ENCODE peak calls at places on chromosomes 12 and 14, in eight cellular contexts. One of them, this sample, is unnamed.
A peak's percentile ranks its signal among the peaks of the same experiment; 100 is the strongest.

GRCh38 chr14:92460916-92461579 is 52.5 kb upstream of the RIN3 start:
- DNase-seq in pancreas: no peak
- DNase-seq in astrocyte of the spinal cord: peak; percentile 65
- DNase-seq in A549: no peak
- DNase-seq in thoracic aorta: no peak
- DNase-seq in astrocyte of the cerebellum: peak; percentile 23
- DNase-seq in suprapubic skin: no peak
- DNase-seq in AG09309: peak; percentile 47
- DNase-seq in this sample: peak; percentile 59

GRCh38 chr12:71591601-71592000 is 72.0 kb downstream of the ZFC3H1 start:
- DNase-seq in pancreas: no peak
- DNase-seq in astrocyte of the spinal cord: no peak
- DNase-seq in A549: no peak
- DNase-seq in thoracic aorta: no peak
- DNase-seq in astrocyte of the cerebellum: no peak
- DNase-seq in suprapubic skin: no peak
- DNase-seq in AG09309: no peak
- DNase-seq in this sample: no peak

GRCh38 chr12:98592825-98593322 is 612 bp upstream of the SLC25A3 start:
- DNase-seq in pancreas: no peak
- DNase-seq in astrocyte of the spinal cord: no peak
- DNase-seq in A549: no peak
- DNase-seq in thoracic aorta: no peak
- DNase-seq in astrocyte of the cerebellum: no peak
- DNase-seq in suprapubic skin: no peak
- DNase-seq in AG09309: no peak
- DNase-seq in this sample: no peak

GRCh38 chr14:105864651-105865265 is 338.4 kb downstream of the TMEM121 start:
- DNase-seq in pancreas: peak; percentile 51
- DNase-seq in astrocyte of the spinal cord: no peak
- DNase-seq in A549: no peak
- DNase-seq in thoracic aorta: no peak
- DNase-seq in astrocyte of the cerebellum: no peak
- DNase-seq in suprapubic skin: peak; percentile 59
- DNase-seq in AG09309: no peak
- DNase-seq in this sample: no peak

GRCh38 chr14:52769889-52770288 is 21.5 kb downstream of the GNPNAT1 start:
- DNase-seq in pancreas: no peak
- DNase-seq in astrocyte of the spinal cord: no peak
- DNase-seq in A549: no peak
- DNase-seq in thoracic aorta: no peak
- DNase-seq in astrocyte of the cerebellum: no peak
- DNase-seq in suprapubic skin: no peak
- DNase-seq in AG09309: no peak
- DNase-seq in this sample: peak; percentile 33

GRCh38 chr12:88520436-88520820 is 59.8 kb downstream of the KITLG start:
- DNase-seq in pancreas: no peak
- DNase-seq in astrocyte of the spinal cord: peak; percentile 10
- DNase-seq in A549: no peak
- DNase-seq in thoracic aorta: no peak
- DNase-seq in astrocyte of the cerebellum: peak; percentile 6
- DNase-seq in suprapubic skin: no peak
- DNase-seq in AG09309: no peak
- DNase-seq in this sample: no peak

GRCh38 chr12:114499338-114499737 is 93.4 kb upstream of the TBX5 start:
- DNase-seq in pancreas: no peak
- DNase-seq in astrocyte of the spinal cord: no peak
- DNase-seq in A549: no peak
- DNase-seq in thoracic aorta: no peak
- DNase-seq in astrocyte of the cerebellum: no peak
- DNase-seq in suprapubic skin: no peak
- DNase-seq in AG09309: no peak
- DNase-seq in this sample: peak; percentile 74

GRCh38 chr12:11228268-11228879 is 41.1 kb downstream of the PRB3 start:
- DNase-seq in pancreas: no peak
- DNase-seq in astrocyte of the spinal cord: peak; percentile 54
- DNase-seq in A549: peak; percentile 57
- DNase-seq in thoracic aorta: no peak
- DNase-seq in astrocyte of the cerebellum: peak; percentile 9
- DNase-seq in suprapubic skin: no peak
- DNase-seq in AG09309: no peak
- DNase-seq in this sample: peak; percentile 31

GRCh38 chr14:32509632-32510187 is 180.6 kb downstream of the AKAP6 start:
- DNase-seq in pancreas: no peak
- DNase-seq in astrocyte of the spinal cord: peak; percentile 99
- DNase-seq in A549: peak; percentile 88
- DNase-seq in thoracic aorta: peak; percentile 54
- DNase-seq in astrocyte of the cerebellum: peak; percentile 95
- DNase-seq in suprapubic skin: peak; percentile 70
- DNase-seq in AG09309: peak; percentile 97
- DNase-seq in this sample: peak; percentile 93

GRCh38 chr12:91817512-91817911 is 328.1 kb downstream of the BTG1 start:
- DNase-seq in pancreas: no peak
- DNase-seq in astrocyte of the spinal cord: peak; percentile 53
- DNase-seq in A549: no peak
- DNase-seq in thoracic aorta: no peak
- DNase-seq in astrocyte of the cerebellum: peak; percentile 42
- DNase-seq in suprapubic skin: no peak
- DNase-seq in AG09309: no peak
- DNase-seq in this sample: no peak

GRCh38 chr14:21525995-21526671 is at the start of gene SALL2:
- DNase-seq in pancreas: peak; percentile 75
- DNase-seq in astrocyte of the spinal cord: peak; percentile 68
- DNase-seq in A549: peak; percentile 31
- DNase-seq in thoracic aorta: peak; percentile 36
- DNase-seq in astrocyte of the cerebellum: peak; percentile 33
- DNase-seq in suprapubic skin: peak; percentile 83
- DNase-seq in AG09309: no peak
- DNase-seq in this sample: peak; percentile 77

GRCh38 chr14:22987291-22987690 is 4.9 kb upstream of the AJUBA start:
- DNase-seq in pancreas: no peak
- DNase-seq in astrocyte of the spinal cord: no peak
- DNase-seq in A549: no peak
- DNase-seq in thoracic aorta: no peak
- DNase-seq in astrocyte of the cerebellum: no peak
- DNase-seq in suprapubic skin: peak; percentile 44
- DNase-seq in AG09309: no peak
- DNase-seq in this sample: no peak

GRCh38 chr14:22995889-22996611 is 13.7 kb upstream of the AJUBA start:
- DNase-seq in pancreas: no peak
- DNase-seq in astrocyte of the spinal cord: no peak
- DNase-seq in A549: no peak
- DNase-seq in thoracic aorta: no peak
- DNase-seq in astrocyte of the cerebellum: no peak
- DNase-seq in suprapubic skin: no peak
- DNase-seq in AG09309: no peak
- DNase-seq in this sample: no peak

GRCh38 chr14:22994762-22995275 is 12.5 kb upstream of the AJUBA start:
- DNase-seq in pancreas: no peak
- DNase-seq in astrocyte of the spinal cord: peak; percentile 53
- DNase-seq in A549: peak; percentile 40
- DNase-seq in thoracic aorta: no peak
- DNase-seq in astrocyte of the cerebellum: no peak
- DNase-seq in suprapubic skin: no peak
- DNase-seq in AG09309: no peak
- DNase-seq in this sample: peak; percentile 74

GRCh38 chr14:22993517-22993916 is 11.2 kb upstream of the AJUBA start:
- DNase-seq in pancreas: no peak
- DNase-seq in astrocyte of the spinal cord: no peak
- DNase-seq in A549: no peak
- DNase-seq in thoracic aorta: no peak
- DNase-seq in astrocyte of the cerebellum: no peak
- DNase-seq in suprapubic skin: no peak
- DNase-seq in AG09309: no peak
- DNase-seq in this sample: no peak

GRCh38 chr14:22991852-22992251 is 9.5 kb upstream of the AJUBA start:
- DNase-seq in pancreas: no peak
- DNase-seq in astrocyte of the spinal cord: no peak
- DNase-seq in A549: no peak
- DNase-seq in thoracic aorta: no peak
- DNase-seq in astrocyte of the cerebellum: no peak
- DNase-seq in suprapubic skin: no peak
- DNase-seq in AG09309: no peak
- DNase-seq in this sample: no peak
- H3K4me3 ChIP-seq in pancreas: no peak overlapping the region
- H3K4me3 ChIP-seq in astrocyte of the spinal cord: no peak overlapping the region
- H3K4me3 ChIP-seq in A549: no peak overlapping the region
- H3K4me3 ChIP-seq in thoracic aorta: no peak overlapping the region
- H3K4me3 ChIP-seq in astrocyte of the cerebellum: no peak overlapping the region
- H3K4me3 ChIP-seq in suprapubic skin: no peak overlapping the region
- H3K4me3 ChIP-seq in AG09309: no peak overlapping the region
- H3K4me3 ChIP-seq in this sample: no peak overlapping the region

GRCh38 chr14:69298131-69299071 is 38.4 kb downstream of the GALNT16 start:
- DNase-seq in pancreas: no peak
- DNase-seq in astrocyte of the spinal cord: no peak
- DNase-seq in A549: no peak
- DNase-seq in thoracic aorta: no peak
- DNase-seq in astrocyte of the cerebellum: no peak
- DNase-seq in suprapubic skin: no peak
- DNase-seq in AG09309: no peak
- DNase-seq in this sample: no peak

GRCh38 chr14:69303086-69303485 is 43.1 kb downstream of the GALNT16 start:
- DNase-seq in pancreas: no peak
- DNase-seq in astrocyte of the spinal cord: no peak
- DNase-seq in A549: no peak
- DNase-seq in thoracic aorta: no peak
- DNase-seq in astrocyte of the cerebellum: no peak
- DNase-seq in suprapubic skin: peak; percentile 22
- DNase-seq in AG09309: no peak
- DNase-seq in this sample: no peak

GRCh38 chr14:69300601-69301221 is 40.8 kb downstream of the GALNT16 start:
- DNase-seq in pancreas: no peak
- DNase-seq in astrocyte of the spinal cord: no peak
- DNase-seq in A549: no peak
- DNase-seq in thoracic aorta: no peak
- DNase-seq in astrocyte of the cerebellum: no peak
- DNase-seq in suprapubic skin: no peak
- DNase-seq in AG09309: no peak
- DNase-seq in this sample: no peak

DNA sequence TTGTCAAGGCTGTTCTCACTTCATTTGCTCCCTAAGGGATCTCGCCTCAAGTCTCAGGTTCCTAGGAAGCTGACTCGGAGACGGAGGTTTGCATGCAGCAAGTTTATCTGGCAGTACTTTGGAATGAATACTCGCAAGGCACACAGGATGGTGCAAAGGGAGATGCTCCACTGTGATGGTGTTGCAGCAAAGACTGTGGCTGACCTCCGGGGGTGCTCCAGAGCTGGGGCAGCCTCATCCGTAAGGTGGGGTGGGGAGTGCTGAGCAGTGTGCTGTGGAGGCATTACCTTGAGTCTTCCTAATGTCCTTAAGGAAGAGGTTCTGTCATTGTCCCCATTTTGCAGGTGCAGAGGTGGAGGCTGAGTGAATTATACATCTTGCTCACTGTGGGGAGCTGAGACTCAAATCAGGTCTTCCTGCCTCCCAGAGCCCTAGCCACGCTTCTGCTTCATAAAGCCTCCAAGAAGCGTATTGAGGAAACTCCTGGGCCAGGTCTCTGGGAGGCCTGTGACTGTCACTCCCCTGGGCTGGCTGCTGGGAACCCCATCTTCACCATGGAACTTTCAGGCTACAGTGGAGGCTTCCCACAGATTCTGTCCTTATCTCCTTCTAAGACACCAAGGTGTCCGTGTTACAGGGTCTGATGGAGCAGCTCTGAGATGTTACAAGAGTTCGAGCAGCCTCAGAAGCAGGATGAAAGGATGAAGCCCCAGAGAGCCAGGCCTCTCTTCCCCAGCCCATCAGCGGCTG is 39.5 kb downstream of the GALNT16 start:
- DNase-seq in pancreas: no peak
- DNase-seq in astrocyte of the spinal cord: no peak
- DNase-seq in A549: no peak
- DNase-seq in thoracic aorta: no peak
- DNase-seq in astrocyte of the cerebellum: no peak
- DNase-seq in suprapubic skin: no peak
- DNase-seq in AG09309: no peak
- DNase-seq in this sample: no peak
- TF ChIP-seq CTCF in pancreas: no peak
- TF ChIP-seq CTCF in astrocyte of the spinal cord: peak; percentile 31
- TF ChIP-seq CTCF in A549: no peak
- TF ChIP-seq CTCF in thoracic aorta: no peak
- TF ChIP-seq CTCF in astrocyte of the cerebellum: peak; percentile 32
- TF ChIP-seq CTCF in suprapubic skin: no peak
- TF ChIP-seq CTCF in AG09309: peak; percentile 31
- TF ChIP-seq CTCF in this sample: peak; percentile 27

DNA sequence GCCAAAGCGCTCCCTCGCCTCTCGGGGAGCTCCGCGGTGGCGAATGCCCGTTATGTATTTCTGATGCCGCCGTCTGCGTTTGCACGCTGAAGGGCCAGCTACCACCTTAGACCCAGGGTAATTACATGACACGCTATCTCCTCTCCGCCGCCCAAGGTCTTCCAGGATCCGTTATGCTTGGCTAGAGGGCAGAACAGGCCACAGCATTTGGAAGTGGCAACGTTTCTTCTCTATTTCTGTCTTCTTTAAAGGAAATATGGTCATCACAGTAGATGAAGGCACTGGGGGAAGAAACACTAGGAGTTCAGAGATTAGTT is 854 bp upstream of the MDGA2 start:
- DNase-seq in pancreas: no peak
- DNase-seq in astrocyte of the spinal cord: no peak
- DNase-seq in A549: no peak
- DNase-seq in thoracic aorta: no peak
- DNase-seq in astrocyte of the cerebellum: no peak
- DNase-seq in suprapubic skin: no peak
- DNase-seq in AG09309: no peak
- DNase-seq in this sample: no peak
- H3K4me3 ChIP-seq in pancreas: no peak overlapping the region
- H3K4me3 ChIP-seq in astrocyte of the spinal cord: peak overlapping the region; percentile 12
- H3K4me3 ChIP-seq in A549: peak overlapping the region; percentile 34
- H3K4me3 ChIP-seq in thoracic aorta: peak overlapping the region; percentile 45
- H3K4me3 ChIP-seq in astrocyte of the cerebellum: peak overlapping the region; percentile 36
- H3K4me3 ChIP-seq in suprapubic skin: peak overlapping the region; percentile 46
- H3K4me3 ChIP-seq in AG09309: no peak overlapping the region
- H3K4me3 ChIP-seq in this sample: no peak overlapping the region

DNA sequence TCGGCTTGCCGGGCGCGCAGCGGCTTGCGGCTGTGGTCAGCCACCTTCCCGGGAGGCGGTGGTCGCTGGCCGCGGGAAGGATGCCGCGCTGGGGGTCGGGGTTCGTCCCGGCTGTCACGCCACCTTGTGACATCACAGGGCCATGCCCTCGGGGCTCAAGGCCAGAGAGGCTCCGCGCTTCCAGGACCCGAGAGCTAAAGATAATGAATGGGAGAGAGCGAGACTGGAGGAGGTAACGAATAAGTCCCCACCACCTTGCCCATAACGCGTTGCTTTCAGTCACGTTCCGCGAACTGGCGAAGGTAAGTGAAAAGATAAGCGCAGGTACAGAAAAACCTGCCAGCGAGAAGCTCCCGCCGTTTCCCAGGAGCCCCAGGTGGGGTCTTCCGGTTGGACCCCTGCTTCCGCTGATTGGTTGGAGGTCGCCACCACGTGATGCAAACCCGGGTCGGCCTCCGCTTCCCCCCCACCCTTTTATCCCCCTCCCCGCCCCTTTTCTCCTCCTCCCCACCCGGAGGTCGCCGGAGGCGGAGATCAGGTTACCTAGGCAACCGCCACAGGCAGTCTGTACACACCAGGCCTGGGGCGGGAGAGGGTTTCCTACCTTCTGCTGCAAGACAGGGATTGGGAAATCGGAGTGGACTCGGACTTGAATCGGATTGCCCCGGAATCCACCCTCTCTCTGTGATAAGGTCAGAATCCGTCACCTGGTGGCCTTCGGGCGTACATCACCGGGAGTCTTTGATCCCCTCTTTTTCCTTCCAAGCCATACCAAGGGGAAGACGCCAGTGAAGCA is at the start of gene LRRC9:
- DNase-seq in pancreas: peak; percentile 69
- DNase-seq in astrocyte of the spinal cord: peak; percentile 37
- DNase-seq in A549: no peak
- DNase-seq in thoracic aorta: no peak
- DNase-seq in astrocyte of the cerebellum: peak; percentile 34
- DNase-seq in suprapubic skin: no peak
- DNase-seq in AG09309: no peak
- DNase-seq in this sample: peak; percentile 16
- TF ChIP-seq CTCF in pancreas: no peak
- TF ChIP-seq CTCF in astrocyte of the spinal cord: no peak
- TF ChIP-seq CTCF in A549: no peak
- TF ChIP-seq CTCF in thoracic aorta: no peak
- TF ChIP-seq CTCF in astrocyte of the cerebellum: no peak
- TF ChIP-seq CTCF in suprapubic skin: no peak
- TF ChIP-seq CTCF in AG09309: no peak
- TF ChIP-seq CTCF in this sample: no peak

This sample was measured in foreskin fibroblast.